ENCODE peak calls at places on chromosomes 5 and 9, in ten cellular contexts. U is nephron progenitor cell, X is adrenal gland, G is HuH-7, K is hippocampal formation, I is ACHN, M is AG10803, O is HEK293T, Y is T-cell, D is omental fat pad. F is an unnamed sample.
A peak's percentile ranks its signal among the peaks of the same experiment; 100 is the strongest.

GRCh38 chr9:35287986-35288515 is 126.2 kb downstream of the UNC13B start:
- DNase-seq in G (no peak), D (no peak), X (no peak), Y (no peak), I (peak; percentile 25), K (no peak), M (no peak), O (no peak), U (no peak), F (no peak)

GRCh38 chr5:3321923-3322322 is 273.7 kb upstream of the IRX1 start:
- DNase-seq in Y (no peak), M (no peak), O (no peak), G (no peak), K (no peak), D (no peak), X (no peak), I (no peak), U (no peak), F (no peak)

GRCh38 chr5:10310073-10310779 is 2.5 kb upstream of the CMBL start:
- DNase-seq in U (no peak), I (peak; percentile 42), O (peak; percentile 49), G (no peak), K (no peak), D (no peak), X (no peak), M (no peak), Y (no peak), F (no peak)

GRCh38 chr5:82509726-82510125 is 231.6 kb upstream of the RPS23 start:
- DNase-seq in I (no peak), X (no peak), G (no peak), O (no peak), K (no peak), D (no peak), U (no peak), M (no peak), Y (no peak), F (no peak)

GRCh38 chr9:95645992-95646391 is 129.2 kb upstream of the PTCH1 start:
- DNase-seq in O (no peak), G (no peak), Y (no peak), M (no peak), K (no peak), D (no peak), X (no peak), U (no peak), I (no peak), F (no peak)

GRCh38 chr5:164224772-164225171 is 719.4 kb downstream of the MAT2B start:
- DNase-seq in I (no peak), X (no peak), U (no peak), O (peak; percentile 16), D (no peak), Y (no peak), G (no peak), M (no peak), K (no peak), F (no peak)

GRCh38 chr5:45826055-45826454 is 129.9 kb upstream of the HCN1 start:
- DNase-seq in U (no peak), O (no peak), I (no peak), G (no peak), K (no peak), D (no peak), M (no peak), Y (no peak), X (no peak), F (no peak)

GRCh38 chr5:132387649-132388117 is 18.2 kb downstream of the SLC22A5 start:
- DNase-seq in Y (no peak), G (no peak), X (peak; percentile 87), K (no peak), M (peak; percentile 99), D (no peak), O (no peak), U (peak; percentile 23), I (peak; percentile 96), F (no peak)

GRCh38 chr9:134724231-134724911 is 82.8 kb downstream of the COL5A1 start:
- DNase-seq in I (no peak), X (no peak), Y (no peak), U (no peak), O (no peak), D (no peak), K (no peak), M (peak; percentile 58), G (no peak), F (no peak)

GRCh38 chr9:78539904-78540303 is 243.0 kb downstream of the PSAT1 start:
- DNase-seq in I (peak; percentile 16), M (peak; percentile 88), O (no peak), X (no peak), G (no peak), U (no peak), D (no peak), Y (no peak), K (no peak), F (no peak)

GRCh38 chr9:92206490-92206889 is 87.0 kb downstream of the IARS1 start:
- DNase-seq in I (no peak), M (peak; percentile 12), U (no peak), Y (no peak), K (no peak), G (no peak), D (no peak), X (no peak), O (no peak), F (no peak)

GRCh38 chr9:69580582-69580945 is 91.6 kb downstream of the APBA1 start:
- DNase-seq in G (no peak), Y (no peak), K (no peak), X (no peak), I (no peak), U (no peak), D (no peak), O (no peak), M (no peak), F (no peak)

GRCh38 chr9:108743901-108744371 is 111.8 kb downstream of the ACTL7B start:
- DNase-seq in Y (no peak), G (no peak), I (peak; percentile 88), O (no peak), K (no peak), M (peak; percentile 56), D (no peak), U (peak; percentile 39), X (no peak), F (no peak)

GRCh38 chr5:55535199-55535905 is 588 bp upstream of the PLPP1 start:
- DNase-seq in D (no peak), G (no peak), I (peak; percentile 6), O (peak; percentile 7), M (no peak), U (peak; percentile 4), K (no peak), Y (no peak), X (no peak), F (peak; percentile 17)

GRCh38 chr5:145220491-145220890 is 614.7 kb downstream of the PRELID2 start:
- DNase-seq in G (no peak), Y (no peak), U (no peak), M (no peak), X (no peak), K (no peak), O (no peak), D (no peak), I (no peak), F (no peak)

GRCh38 chr9:132651259-132651658 is 18.5 kb downstream of the DDX31 start:
- DNase-seq in Y (no peak), D (no peak), G (no peak), K (no peak), U (no peak), X (no peak), M (peak; percentile 64), O (peak; percentile 15), I (peak; percentile 24), F (no peak)

GRCh38 chr9:81244631-81245030 is 444.7 kb downstream of the TLE1 start:
- DNase-seq in D (no peak), O (no peak), U (no peak), X (no peak), Y (no peak), M (peak; percentile 2), K (no peak), G (no peak), I (no peak), F (no peak)

GRCh38 chr9:84788803-84789462 is 119.4 kb downstream of the NTRK2 start:
- DNase-seq in O (no peak), G (no peak), I (no peak), U (no peak), K (no peak), M (no peak), D (no peak), X (no peak), Y (no peak), F (no peak)

GRCh38 chr9:12785251-12785880 is 10.5 kb downstream of the LURAP1L start:
- DNase-seq in X (peak; percentile 35), D (no peak), M (no peak), G (no peak), U (no peak), O (no peak), I (no peak), K (peak; percentile 4), Y (no peak), F (no peak)

GRCh38 chr5:179836225-179837019 is 15.7 kb downstream of the SQSTM1 start:
- DNase-seq in O (no peak), K (no peak), G (no peak), U (no peak), M (no peak), D (peak; percentile 20), X (peak; percentile 76), I (no peak), Y (peak; percentile 53), F (no peak)

GRCh38 chr9:133700861-133701320 is 37.3 kb downstream of the SARDH start:
- DNase-seq in K (no peak), M (no peak), X (no peak), O (no peak), I (no peak), U (no peak), D (no peak), Y (no peak), G (no peak), F (no peak)

GRCh38 chr9:98702835-98703385 is 5.8 kb downstream of the GABBR2 start:
- DNase-seq in M (no peak), O (no peak), X (no peak), U (no peak), G (no peak), D (no peak), K (no peak), I (no peak), Y (no peak), F (no peak)

GRCh38 chr5:167710444-167711025 is 580.9 kb upstream of the WWC1 start:
- DNase-seq in Y (no peak), X (no peak), U (no peak), K (no peak), G (no peak), I (no peak), O (no peak), M (peak; percentile 69), D (no peak), F (no peak)

GRCh38 chr5:102974177-102974576 is 145.8 kb downstream of the GIN1 start:
- DNase-seq in X (no peak), U (no peak), Y (no peak), D (no peak), I (no peak), K (no peak), G (no peak), M (no peak), O (no peak), F (no peak)

GRCh38 chr5:35316611-35317307 is 86.5 kb upstream of the PRLR start:
- DNase-seq in X (no peak), M (peak; percentile 3), U (no peak), Y (no peak), D (no peak), I (no peak), K (no peak), O (no peak), G (no peak), F (no peak)

GRCh38 chr9:123957731-123958130 is 27.8 kb upstream of the DENND1A start:
- DNase-seq in K (no peak), O (no peak), G (no peak), D (no peak), Y (no peak), U (no peak), X (no peak), I (no peak), M (no peak), F (no peak)

GRCh38 chr9:126669108-126669507 is 55.4 kb downstream of the LMX1B start:
- DNase-seq in U (no peak), I (no peak), G (no peak), K (no peak), D (no peak), M (no peak), Y (no peak), X (no peak), O (no peak), F (no peak)

GRCh38 chr5:138950411-138951011 is 75.4 kb upstream of the LRRTM2 start:
- DNase-seq in D (no peak), O (no peak), Y (no peak), X (no peak), G (no peak), I (no peak), U (no peak), M (no peak), K (peak; percentile 74), F (no peak)

F was measured in H1.